ENCODE peak calls at places on chromosomes 6 and 20, in five cellular contexts. F is cardiac muscle cell, L is RWPE2, X is astrocyte of the cerebellum, H is fibroblast of the aortic adventitia. Z is an unnamed sample.

GRCh38 chr20:21189761-21190523 is 64.1 kb downstream of the KIZ start:
- DNase-seq in L (no peak), H (no peak), F (no peak), X (no peak), Z (no peak)

GRCh38 chr20:35478804-35479472 is 23.5 kb downstream of the CEP250 start:
- DNase-seq in F (no peak), X (no peak), H (no peak), L (peak; percentile 74), Z (peak; percentile 20)

GRCh38 chr20:37519508-37520416 is 1.3 kb upstream of the NNAT start:
- DNase-seq in L (peak; percentile 83), X (no peak), H (no peak), F (peak; percentile 33), Z (no peak)

GRCh38 chr20:32192698-32193097 is 14.8 kb downstream of the PLAGL2 start:
- DNase-seq in X (no peak), H (no peak), F (no peak), L (no peak), Z (no peak)

GRCh38 chr20:35253010-35253409 is 24.9 kb downstream of the MMP24OS start:
- DNase-seq in X (no peak), F (no peak), H (no peak), L (no peak), Z (no peak)

GRCh38 chr20:22288957-22289356 is 295.4 kb downstream of the FOXA2 start:
- DNase-seq in X (no peak), F (no peak), H (no peak), L (no peak), Z (no peak)

GRCh38 chr6:155301867-155302266 is 12.4 kb downstream of the TFB1M start:
- DNase-seq in L (no peak), X (peak; percentile 79), H (peak; percentile 33), F (no peak), Z (peak; percentile 26)

GRCh38 chr6:2935566-2936291 is 32.6 kb upstream of the SERPINB9 start:
- DNase-seq in F (no peak), H (no peak), X (no peak), L (no peak), Z (no peak)

GRCh38 chr6:53734473-53735299 is 60.1 kb upstream of the LRRC1 start:
- DNase-seq in X (peak; percentile 71), H (peak; percentile 16), L (no peak), F (peak; percentile 75), Z (peak; percentile 50)

GRCh38 chr6:89436226-89436625 is 3.3 kb downstream of the ANKRD6 start:
- DNase-seq in H (peak; percentile 18), L (no peak), F (no peak), X (no peak), Z (no peak)

GRCh38 chr20:24048014-24048611 is 59.5 kb upstream of the GGTLC1 start:
- DNase-seq in H (no peak), F (no peak), L (no peak), X (no peak), Z (no peak)

GRCh38 chr20:23399568-23400241 is 21.6 kb downstream of the NAPB start:
- DNase-seq in X (peak; percentile 58), L (no peak), H (peak; percentile 67), F (peak; percentile 22), Z (peak; percentile 53)

GRCh38 chr6:111984516-111985201 is 69.2 kb upstream of the CCN6 start:
- DNase-seq in H (no peak), L (no peak), F (no peak), X (no peak), Z (no peak)

GRCh38 chr6:36927691-36928546 is 26.6 kb upstream of the PI16 start:
- DNase-seq in F (no peak), X (no peak), L (no peak), H (peak; percentile 37), Z (no peak)

GRCh38 chr6:33907227-33907626 is 103.4 kb upstream of the MLN start:
- DNase-seq in H (no peak), L (no peak), F (no peak), X (no peak), Z (no peak)
- H3K4me3 ChIP-seq in H (no peak overlapping the region), L (no peak overlapping the region), F (no peak overlapping the region), X (no peak overlapping the region), Z (no peak overlapping the region)

GRCh38 chr6:158170656-158171081 is 2.5 kb downstream of the GTF2H5 start:
- DNase-seq in L (no peak), F (no peak), H (peak; percentile 96), X (peak; percentile 89), Z (peak; percentile 92)
- H3K4me3 ChIP-seq in L (no peak overlapping the region), F (no peak overlapping the region), H (no peak overlapping the region), X (no peak overlapping the region), Z (no peak overlapping the region)

GRCh38 chr6:148852688-148853087 is 105.9 kb downstream of the UST start:
- DNase-seq in X (no peak), H (no peak), L (no peak), F (no peak), Z (no peak)

GRCh38 chr6:148855744-148856143 is 108.9 kb downstream of the UST start:
- DNase-seq in L (no peak), F (no peak), X (no peak), H (no peak), Z (no peak)

GRCh38 chr6:148854992-148855391 is 108.2 kb downstream of the UST start:
- DNase-seq in X (no peak), L (no peak), H (no peak), F (no peak), Z (no peak)

GRCh38 chr6:148854086-148854485 is 107.3 kb downstream of the UST start:
- DNase-seq in F (no peak), L (no peak), H (peak; percentile 74), X (no peak), Z (peak; percentile 46)

GRCh38 chr6:148857817-148858390 is 111.1 kb downstream of the UST start:
- DNase-seq in L (no peak), F (no peak), X (peak; percentile 82), H (peak; percentile 42), Z (no peak)
- H3K4me3 ChIP-seq in L (no peak overlapping the region), F (no peak overlapping the region), X (no peak overlapping the region), H (no peak overlapping the region), Z (no peak overlapping the region)

DNA sequence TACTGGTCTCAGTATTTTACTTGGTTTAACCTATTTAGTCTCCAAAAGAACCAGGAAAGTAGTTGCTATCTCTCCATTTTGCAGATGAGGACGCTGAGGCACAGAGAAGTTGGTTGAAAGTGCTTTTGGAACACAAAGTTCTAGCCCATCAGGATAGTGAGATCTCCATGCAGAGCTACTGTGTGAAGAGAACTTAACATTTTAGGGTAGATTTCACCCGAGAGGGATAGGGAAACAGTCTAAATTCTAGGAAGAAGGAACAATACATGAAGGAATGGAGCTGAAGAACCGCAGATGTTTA is 65.1 kb downstream of the PHACTR2 start:
- DNase-seq in X (no peak), H (no peak), L (no peak), F (no peak), Z (no peak)
- H3K4me3 ChIP-seq in X (no peak overlapping the region), H (no peak overlapping the region), L (no peak overlapping the region), F (no peak overlapping the region), Z (no peak overlapping the region)

DNA sequence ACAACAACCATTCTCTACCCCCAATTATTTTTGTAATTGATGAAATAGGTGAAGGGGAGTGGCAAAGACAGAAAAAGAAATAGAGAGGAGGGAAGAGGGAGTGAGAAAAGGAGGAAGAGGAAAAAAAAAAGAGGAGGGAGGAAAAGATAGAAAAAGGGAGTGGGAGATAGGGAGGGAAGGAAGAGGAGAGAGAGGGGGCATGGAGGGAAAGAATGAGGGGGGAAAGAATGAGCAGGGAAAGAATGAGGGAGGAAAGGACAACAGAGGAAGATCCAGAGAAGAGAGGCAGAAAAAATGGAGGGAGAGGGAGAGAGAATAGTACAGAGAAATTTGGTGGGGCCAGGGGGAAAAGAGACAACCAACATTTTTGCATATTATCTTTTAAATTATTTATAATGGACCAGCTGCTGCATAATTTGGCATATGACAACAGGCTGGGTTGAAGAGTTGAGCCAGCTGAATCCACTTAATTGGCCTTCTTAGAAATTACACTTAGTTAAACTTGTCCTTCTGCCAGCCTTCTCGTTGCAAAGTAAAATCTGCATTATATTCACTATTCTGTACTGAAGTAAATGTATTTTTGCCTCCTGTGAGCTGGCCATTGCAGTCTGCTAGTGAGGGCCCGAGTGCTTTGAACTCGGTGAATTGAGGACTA is 101.0 kb downstream of the ARHGAP18 start:
- DNase-seq in H (no peak), F (no peak), X (no peak), L (no peak), Z (no peak)
- H3K4me3 ChIP-seq in H (no peak overlapping the region), F (no peak overlapping the region), X (no peak overlapping the region), L (no peak overlapping the region), Z (no peak overlapping the region)

GRCh38 chr20:944148-944547 is 28.0 kb upstream of the ANGPT4 start:
- DNase-seq in L (no peak), F (no peak), H (no peak), X (no peak), Z (no peak)
- H3K4me3 ChIP-seq in L (no peak overlapping the region), F (no peak overlapping the region), H (no peak overlapping the region), X (no peak overlapping the region), Z (no peak overlapping the region)

GRCh38 chr6:137870744-137871247 is 3.7 kb downstream of the TNFAIP3 start:
- DNase-seq in L (no peak), F (no peak), H (peak; percentile 55), X (no peak), Z (peak; percentile 61)

GRCh38 chr6:137871299-137871698 is 4.2 kb downstream of the TNFAIP3 start:
- DNase-seq in L (no peak), X (no peak), F (no peak), H (no peak), Z (no peak)

GRCh38 chr6:137868721-137869631 is 1.9 kb downstream of the TNFAIP3 start:
- DNase-seq in H (no peak), F (no peak), X (no peak), L (no peak), Z (no peak)

GRCh38 chr6:137869781-137870180 is 2.7 kb downstream of the TNFAIP3 start:
- DNase-seq in L (no peak), F (no peak), X (no peak), H (no peak), Z (no peak)

DNA sequence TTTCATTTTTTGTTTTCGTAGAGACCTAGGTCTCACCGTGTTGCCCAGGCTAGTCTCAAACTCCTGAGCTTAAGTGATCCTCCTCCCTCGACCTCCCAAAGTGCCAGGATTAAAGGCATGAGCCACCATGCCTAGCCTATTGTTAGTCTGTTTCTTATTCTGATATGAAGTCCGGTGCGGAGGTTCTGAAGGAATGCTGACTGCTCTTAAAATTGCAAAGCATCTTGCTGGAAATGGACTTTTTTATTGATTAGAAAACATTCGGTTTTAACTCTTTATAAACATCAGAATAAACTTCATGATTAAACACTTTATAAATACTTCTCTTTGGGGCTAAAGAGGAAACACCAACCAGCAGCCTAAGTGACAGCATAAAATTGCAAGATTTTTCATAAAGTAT is 3.2 kb downstream of the TNFAIP3 start:
- DNase-seq in X (no peak), H (no peak), L (no peak), F (no peak), Z (no peak)
- H3K4me3 ChIP-seq in X (no peak overlapping the region), H (peak overlapping the region; percentile 96), L (peak overlapping the region; percentile 74), F (no peak overlapping the region), Z (no peak overlapping the region)

Z was measured in cardiac fibroblast.